ENCODE peak calls at places on chromosome 1, in six cellular contexts. G is esophagus muscularis mucosa, R is endothelial cell of umbilical vein, E is GM12878, L is vagina, Q is breast epithelium. Y is an unnamed sample.

GRCh38 chr1:154819628-154820590 is 50.2 kb downstream of the KCNN3 start:
- DNase-seq in G (no peak), R (no peak), E (no peak), L (no peak), Q (no peak), Y (peak; percentile 31)

GRCh38 chr1:70979879-70980278 is 67.7 kb downstream of the PTGER3 start:
- DNase-seq in G (no peak), R (no peak), E (no peak), L (no peak), Q (no peak), Y (no peak)

GRCh38 chr1:57254006-57254405 is 169.9 kb downstream of the DAB1 start:
- DNase-seq in G (no peak), R (no peak), E (no peak), L (no peak), Q (no peak), Y (no peak)

GRCh38 chr1:14804626-14805025 is 206.1 kb downstream of the KAZN start:
- DNase-seq in G (no peak), R (no peak), E (no peak), L (no peak), Q (no peak), Y (no peak)

GRCh38 chr1:167706363-167706762 is 15.4 kb upstream of the MPZL1 start:
- DNase-seq in G (no peak), R (no peak), E (no peak), L (no peak), Q (no peak), Y (no peak)

GRCh38 chr1:178311164-178311563 is 185.6 kb downstream of the CLEC20A start:
- DNase-seq in G (no peak), R (no peak), E (no peak), L (no peak), Q (no peak), Y (no peak)

GRCh38 chr1:204684551-204685235 is 845 bp downstream of the LRRN2 start:
- DNase-seq in G (no peak), R (no peak), E (no peak), L (no peak), Q (no peak), Y (no peak)

GRCh38 chr1:3717715-3718601 is 34.3 kb upstream of the CCDC27 start:
- DNase-seq in G (no peak), R (no peak), E (no peak), L (no peak), Q (no peak), Y (no peak)

GRCh38 chr1:66925944-66926343 is 1.2 kb downstream of the MIER1 start:
- DNase-seq in G (no peak), R (no peak), E (no peak), L (no peak), Q (no peak), Y (no peak)

GRCh38 chr1:186102107-186102506 is 272.9 kb downstream of the TPR start:
- DNase-seq in G (no peak), R (no peak), E (no peak), L (no peak), Q (no peak), Y (no peak)

GRCh38 chr1:159250817-159251216 is 46.1 kb downstream of the ACKR1 start:
- DNase-seq in G (no peak), R (peak; percentile 28), E (no peak), L (no peak), Q (no peak), Y (no peak)

GRCh38 chr1:241638091-241638682 is 2.0 kb downstream of the CHML start:
- DNase-seq in G (no peak), R (no peak), E (no peak), L (no peak), Q (no peak), Y (no peak)

GRCh38 chr1:161190962-161191521 is 7.8 kb downstream of the ADAMTS4 start:
- DNase-seq in G (no peak), R (no peak), E (no peak), L (no peak), Q (no peak), Y (no peak)

DNA sequence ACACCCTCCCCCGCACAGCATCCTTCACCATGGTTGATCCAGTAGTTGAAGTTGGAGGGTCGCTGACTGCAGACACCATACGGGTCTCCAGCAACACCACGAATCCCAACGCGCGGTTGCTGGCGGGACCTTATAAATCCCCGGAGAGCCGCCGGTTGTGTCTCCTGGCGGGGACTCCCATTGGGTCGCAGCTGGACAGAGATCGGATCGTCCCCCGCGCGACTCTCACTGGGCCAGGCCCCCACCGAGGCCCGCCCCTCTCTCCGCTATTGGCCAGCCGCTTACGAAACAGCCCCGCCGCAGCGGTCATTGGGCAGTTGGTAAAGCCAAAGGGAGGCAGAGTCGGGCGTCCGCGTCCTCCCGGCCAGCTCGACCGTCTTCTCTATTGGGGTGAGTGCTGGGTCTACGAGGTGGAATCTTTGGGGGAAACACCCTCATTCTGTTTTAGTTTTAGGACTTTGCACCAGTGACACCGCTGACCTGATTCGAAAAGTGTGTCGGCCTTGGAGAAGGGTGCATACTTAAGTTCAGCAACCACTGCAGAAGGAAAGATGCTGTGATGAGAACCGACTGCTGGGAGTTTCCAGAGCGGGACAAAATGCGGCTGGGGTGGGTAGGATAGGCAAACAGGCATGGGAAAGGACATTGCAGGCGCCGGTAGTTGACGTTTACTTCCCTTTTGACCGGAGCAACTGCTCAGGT is 27.4 kb downstream of the RABIF start:
- DNase-seq in G (peak; percentile 96), R (peak; percentile 93), E (no peak), L (no peak), Q (peak; percentile 89), Y (peak; percentile 93)
- TF ChIP-seq POLR2AphosphoS5 in G (peak; percentile 82), R (no peak), E (no peak), L (peak; percentile 82), Q (peak; percentile 54), Y (peak; percentile 76)

GRCh38 chr1:55519276-55519675 is 304.1 kb upstream of the USP24 start:
- DNase-seq in G (no peak), R (no peak), E (no peak), L (no peak), Q (no peak), Y (no peak)
- H3K27ac ChIP-seq in G (no peak overlapping the region), R (no peak overlapping the region), E (no peak overlapping the region), L (peak overlapping the region; percentile 83), Q (no peak overlapping the region), Y (no peak overlapping the region)

GRCh38 chr1:52367272-52367671 is 1.3 kb upstream of the CC2D1B start:
- DNase-seq in G (no peak), R (no peak), E (no peak), L (no peak), Q (no peak), Y (no peak)

GRCh38 chr1:52365746-52366516 is at the start of gene CC2D1B:
- DNase-seq in G (peak; percentile 99), R (peak; percentile 99), E (peak; percentile 94), L (no peak), Q (peak; percentile 99), Y (peak; percentile 99)

GRCh38 chr1:52366517-52366827 is 467 bp upstream of the CC2D1B start:
- DNase-seq in G (no peak), R (no peak), E (no peak), L (no peak), Q (no peak), Y (no peak)

GRCh38 chr1:52364235-52364839 is 1.7 kb downstream of the CC2D1B start:
- DNase-seq in G (no peak), R (no peak), E (no peak), L (no peak), Q (no peak), Y (no peak)

DNA sequence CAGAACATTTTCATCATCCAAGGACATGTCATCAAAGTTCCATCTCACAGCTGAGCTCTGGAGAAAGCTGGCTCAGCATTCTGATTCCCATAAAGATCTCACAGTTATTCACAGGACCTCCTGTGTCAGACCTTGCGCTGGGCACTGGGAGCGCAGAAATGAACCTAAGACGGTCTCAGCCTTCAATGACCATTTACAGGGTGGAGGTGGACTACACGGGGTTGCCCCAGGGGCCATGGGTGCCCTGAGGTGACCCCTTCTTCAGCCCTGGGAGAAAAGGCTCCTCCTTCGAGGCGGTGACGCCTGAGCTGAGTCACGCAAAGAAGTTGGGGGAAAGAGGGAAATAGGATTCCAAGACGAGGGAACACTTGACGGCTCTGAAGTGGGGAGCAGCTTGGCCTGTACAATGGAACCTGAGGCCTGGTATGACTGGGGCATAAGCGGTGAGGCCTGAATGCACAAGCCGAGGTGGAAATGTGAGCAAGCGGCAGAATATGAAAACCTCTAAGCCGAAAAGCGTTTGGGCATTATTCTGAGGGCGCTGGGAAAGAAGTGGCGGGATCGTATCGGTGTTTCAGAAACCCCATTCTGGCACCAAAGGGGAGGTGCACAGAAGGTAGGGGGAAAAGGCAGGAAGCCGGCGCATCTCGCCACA is 787 bp downstream of the CC2D1B start:
- DNase-seq in G (no peak), R (peak; percentile 69), E (no peak), L (no peak), Q (peak; percentile 49), Y (peak; percentile 47)
- TF ChIP-seq POLR2A in G (no peak), R (no peak), E (no peak), L (no peak), Q (no peak), Y (no peak)

DNA sequence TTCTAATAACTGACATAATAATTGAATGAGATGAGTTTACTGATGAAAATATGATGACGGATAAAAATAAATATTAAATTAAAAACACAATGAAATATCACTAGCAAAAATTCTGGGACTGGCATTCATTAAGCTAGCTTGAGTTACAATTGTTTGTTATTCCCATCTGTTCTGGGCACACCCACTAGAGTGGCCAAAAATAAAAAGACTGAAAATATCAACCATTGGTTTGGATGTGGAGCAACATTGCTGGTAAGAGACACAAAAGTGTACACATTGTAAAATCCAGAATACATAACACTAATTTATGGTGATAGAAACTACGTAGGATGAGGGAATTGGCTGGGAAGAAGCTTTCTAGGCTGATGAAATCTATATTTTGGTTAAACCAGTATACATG is 9.6 kb upstream of the NEK7 start:
- DNase-seq in G (no peak), R (no peak), E (no peak), L (no peak), Q (no peak), Y (no peak)
- TF ChIP-seq POLR2AphosphoS5 in G (no peak), R (no peak), E (no peak), L (no peak), Q (no peak), Y (no peak)

GRCh38 chr1:33329600-33330305 is 8.9 kb upstream of the A3GALT2 start:
- DNase-seq in G (no peak), R (no peak), E (no peak), L (no peak), Q (no peak), Y (no peak)
- H3K27ac ChIP-seq in G (peak overlapping the region; percentile 100), R (no peak overlapping the region), E (no peak overlapping the region), L (no peak overlapping the region), Q (peak overlapping the region; percentile 14), Y (no peak overlapping the region)

GRCh38 chr1:228362141-228362883 is 44.3 kb downstream of the TRIM11 start:
- DNase-seq in G (no peak), R (no peak), E (no peak), L (no peak), Q (no peak), Y (no peak)
- TF ChIP-seq POLR2A in G (no peak), R (no peak), E (no peak), L (no peak), Q (no peak), Y (no peak)

DNA sequence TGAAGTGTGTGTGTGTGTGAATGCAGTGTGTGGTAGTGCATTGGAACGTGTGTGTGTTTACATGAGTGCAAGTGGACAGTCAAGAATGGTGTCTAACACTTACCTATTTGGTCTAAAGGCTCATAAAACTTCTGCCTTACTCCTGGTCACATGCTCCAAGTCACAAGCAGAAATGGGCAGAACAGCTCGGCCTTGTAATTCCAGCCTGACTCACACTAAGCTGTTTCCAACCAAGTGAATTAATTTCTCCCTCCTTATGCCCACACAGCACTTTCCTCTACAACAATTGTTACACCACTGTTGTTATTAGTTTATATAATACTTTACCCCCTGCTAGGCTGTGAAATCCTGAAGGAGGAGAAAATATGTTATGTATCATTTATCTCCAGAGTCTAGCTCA is 43.8 kb downstream of the DDR2 start:
- DNase-seq in G (no peak), R (peak; percentile 69), E (no peak), L (no peak), Q (no peak), Y (no peak)
- TF ChIP-seq POLR2AphosphoS5 in G (peak; percentile 35), R (no peak), E (no peak), L (peak; percentile 85), Q (no peak), Y (peak; percentile 55)

Y was measured in stomach.